ENCODE peak calls at places on chromosomes 13 and 19, in four cellular contexts. M is WTC11, Z is HEK293T, T is K562. N is an unnamed sample.

GRCh38 chr13:94093652-94094310 is 385.7 kb downstream of the DCT start:
- DNase-seq in M (no peak), Z (no peak), T (no peak), N (no peak)

GRCh38 chr19:5103812-5104410 is 135.0 kb downstream of the KDM4B start:
- DNase-seq in M (no peak), Z (no peak), T (no peak), N (no peak)

GRCh38 chr13:39784347-39784746 is 128.9 kb downstream of the COG6 start:
- DNase-seq in M (no peak), Z (no peak), T (no peak), N (no peak)

GRCh38 chr19:43731854-43732253 is 16.0 kb downstream of the IRGC start:
- DNase-seq in M (no peak), Z (no peak), T (no peak), N (no peak)

GRCh38 chr13:81393686-81394085 is 1052.8 kb upstream of the SPRY2 start:
- DNase-seq in M (no peak), Z (no peak), T (no peak), N (no peak)

GRCh38 chr13:66501187-66501586 is 728.9 kb downstream of the PCDH9 start:
- DNase-seq in M (no peak), Z (no peak), T (no peak), N (no peak)

GRCh38 chr19:51422053-51422448 is 4.6 kb upstream of the SIGLEC10 start:
- DNase-seq in M (peak; percentile 97), Z (peak; percentile 89), T (peak; percentile 95), N (peak; percentile 67)

GRCh38 chr13:113665582-113666323 is 1.3 kb upstream of the GRK1 start:
- DNase-seq in M (no peak), Z (no peak), T (no peak), N (no peak)

GRCh38 chr19:8116437-8117293 is 32.7 kb downstream of the FBN3 start:
- DNase-seq in M (no peak), Z (no peak), T (no peak), N (no peak)

GRCh38 chr13:87981416-87981815 is 310.2 kb downstream of the SLITRK5 start:
- DNase-seq in M (no peak), Z (no peak), T (no peak), N (no peak)

GRCh38 chr13:40306817-40307216 is 359.6 kb downstream of the FOXO1 start:
- DNase-seq in M (no peak), Z (no peak), T (no peak), N (no peak)

GRCh38 chr19:44752816-44753618 is 4.5 kb downstream of the BCL3 start:
- DNase-seq in M (peak; percentile 72), Z (peak; percentile 57), T (peak; percentile 88), N (peak; percentile 50)

GRCh38 chr19:16593181-16593580 is 21.0 kb upstream of the SLC35E1 start:
- DNase-seq in M (no peak), Z (no peak), T (no peak), N (no peak)

GRCh38 chr13:37531054-37531453 is 67.5 kb downstream of the POSTN start:
- DNase-seq in M (no peak), Z (no peak), T (no peak), N (no peak)

GRCh38 chr19:17159466-17160393 is 55.4 kb upstream of the USE1 start:
- DNase-seq in M (peak; percentile 59), Z (no peak), T (no peak), N (peak; percentile 56)

GRCh38 chr19:50384685-50385535 is 763 bp downstream of the POLD1 start:
- DNase-seq in M (no peak), Z (no peak), T (no peak), N (no peak)

GRCh38 chr13:33940898-33941297 is 122.9 kb downstream of the RFC3 start:
- DNase-seq in M (peak; percentile 11), Z (no peak), T (no peak), N (no peak)

GRCh38 chr13:93446256-93446655 is 219.6 kb downstream of the GPC6 start:
- DNase-seq in M (no peak), Z (peak; percentile 26), T (no peak), N (no peak)

DNA sequence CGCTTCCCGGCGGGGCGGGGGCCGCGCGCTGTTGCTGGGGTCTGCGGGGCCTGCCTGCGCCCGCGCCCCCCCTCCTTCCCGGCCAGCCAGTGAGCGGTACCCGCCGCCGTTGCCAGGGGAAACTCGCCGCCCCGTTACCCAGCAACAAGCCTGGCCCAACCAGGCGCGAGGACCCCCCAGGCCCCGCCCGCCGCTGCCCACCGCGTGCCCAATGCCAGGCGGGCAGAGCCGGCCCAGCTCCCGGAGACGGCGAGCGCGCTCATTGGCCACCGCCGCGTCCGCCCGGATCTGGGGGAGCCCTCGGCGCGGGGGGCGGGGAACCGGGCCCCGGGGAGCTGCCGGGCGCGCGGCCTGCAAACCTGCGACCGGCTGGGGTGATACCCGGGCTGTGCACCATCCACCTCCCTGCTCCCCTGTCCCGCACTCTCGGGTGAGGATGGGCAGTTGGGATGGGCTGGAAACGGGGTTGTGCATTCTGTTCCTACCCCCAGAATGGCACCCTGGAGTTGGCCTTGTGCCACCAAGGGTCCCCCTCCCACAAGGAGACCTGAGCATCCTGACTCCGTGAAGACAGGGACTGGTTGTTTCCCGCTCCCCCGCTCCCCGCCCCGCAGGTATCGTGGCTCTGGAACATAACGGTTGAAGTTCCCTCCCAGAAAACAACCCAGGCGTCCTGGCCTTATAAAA is 8.8 kb upstream of the BBC3 start:
- DNase-seq in M (peak; percentile 83), Z (no peak), T (no peak), N (no peak)
- TF ChIP-seq ELF4 in M (no peak), Z (no peak), T (no peak), N (no peak)

GRCh38 chr19:13398182-13398581 is 108.1 kb downstream of the CACNA1A start:
- DNase-seq in M (no peak), Z (no peak), T (no peak), N (no peak)

GRCh38 chr19:13399746-13400145 is 106.5 kb downstream of the CACNA1A start:
- DNase-seq in M (no peak), Z (no peak), T (peak; percentile 20), N (no peak)

GRCh38 chr19:13401388-13401787 is 104.9 kb downstream of the CACNA1A start:
- DNase-seq in M (no peak), Z (peak; percentile 38), T (peak; percentile 66), N (peak; percentile 2)

GRCh38 chr19:13400296-13400695 is 106.0 kb downstream of the CACNA1A start:
- DNase-seq in M (no peak), Z (no peak), T (no peak), N (no peak)

GRCh38 chr19:13398780-13399726 is 107.2 kb downstream of the CACNA1A start:
- DNase-seq in M (no peak), Z (no peak), T (peak; percentile 45), N (no peak)
- TF ChIP-seq ELF4 in M (no peak), Z (no peak), T (no peak), N (no peak)

GRCh38 chr19:6476155-6476895 is 5.3 kb downstream of the DENND1C start:
- DNase-seq in M (peak; percentile 100), Z (peak; percentile 98), T (peak; percentile 85), N (peak; percentile 88)
- TF ChIP-seq ELF4 in M (no peak), Z (no peak), T (no peak), N (no peak)

GRCh38 chr13:85541476-85541875 is 257.7 kb downstream of the SLITRK6 start:
- DNase-seq in M (no peak), Z (no peak), T (no peak), N (no peak)

GRCh38 chr13:85535306-85535705 is 263.9 kb downstream of the SLITRK6 start:
- DNase-seq in M (no peak), Z (no peak), T (no peak), N (no peak)

GRCh38 chr13:85536706-85537105 is 262.5 kb downstream of the SLITRK6 start:
- DNase-seq in M (no peak), Z (no peak), T (no peak), N (no peak)

GRCh38 chr13:85543144-85543543 is 256.1 kb downstream of the SLITRK6 start:
- DNase-seq in M (no peak), Z (no peak), T (no peak), N (no peak)

DNA sequence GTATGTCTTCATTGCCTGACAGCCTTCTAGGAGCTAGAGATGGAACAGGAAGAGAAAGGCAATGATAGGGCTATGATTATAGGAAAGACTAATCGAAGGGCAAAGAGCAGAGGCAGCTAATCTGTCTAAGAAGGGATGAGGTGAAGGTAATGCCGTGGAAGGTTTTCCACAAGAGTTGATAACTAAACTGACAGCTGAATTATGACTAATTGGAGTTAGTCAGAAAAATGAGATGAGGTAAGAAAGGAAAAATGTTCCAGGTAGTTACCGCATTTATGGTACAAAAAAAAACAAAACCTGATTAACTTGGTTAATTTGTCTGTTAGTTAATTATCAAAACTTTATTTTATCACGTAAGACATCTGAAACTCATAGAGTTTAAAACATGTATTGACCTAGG is 260.3 kb downstream of the SLITRK6 start:
- DNase-seq in M (no peak), Z (no peak), T (no peak), N (no peak)
- TF ChIP-seq ELF4 in M (no peak), Z (no peak), T (no peak), N (no peak)

DNA sequence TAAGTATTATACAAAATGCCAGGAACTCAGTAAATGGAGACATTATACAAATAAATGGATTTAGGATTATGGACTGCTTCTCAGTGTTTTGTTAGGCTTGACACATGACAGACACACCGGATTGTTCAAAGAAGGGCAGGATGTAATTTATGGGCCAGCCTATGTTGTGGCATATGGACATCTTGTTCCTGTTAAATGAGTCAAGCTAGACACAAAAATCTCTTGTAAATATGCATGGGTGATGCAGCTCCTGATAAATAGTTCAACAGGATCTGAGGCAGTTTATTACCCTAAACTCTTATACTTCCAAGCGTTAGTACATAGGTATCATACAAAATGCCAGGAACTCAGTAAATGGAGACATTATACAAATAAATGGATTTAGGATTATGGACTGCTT is 502.3 kb downstream of the TBC1D4 start:
- DNase-seq in M (no peak), Z (no peak), T (no peak), N (no peak)
- TF ChIP-seq ELF4 in M (no peak), Z (no peak), T (no peak), N (no peak)

DNA sequence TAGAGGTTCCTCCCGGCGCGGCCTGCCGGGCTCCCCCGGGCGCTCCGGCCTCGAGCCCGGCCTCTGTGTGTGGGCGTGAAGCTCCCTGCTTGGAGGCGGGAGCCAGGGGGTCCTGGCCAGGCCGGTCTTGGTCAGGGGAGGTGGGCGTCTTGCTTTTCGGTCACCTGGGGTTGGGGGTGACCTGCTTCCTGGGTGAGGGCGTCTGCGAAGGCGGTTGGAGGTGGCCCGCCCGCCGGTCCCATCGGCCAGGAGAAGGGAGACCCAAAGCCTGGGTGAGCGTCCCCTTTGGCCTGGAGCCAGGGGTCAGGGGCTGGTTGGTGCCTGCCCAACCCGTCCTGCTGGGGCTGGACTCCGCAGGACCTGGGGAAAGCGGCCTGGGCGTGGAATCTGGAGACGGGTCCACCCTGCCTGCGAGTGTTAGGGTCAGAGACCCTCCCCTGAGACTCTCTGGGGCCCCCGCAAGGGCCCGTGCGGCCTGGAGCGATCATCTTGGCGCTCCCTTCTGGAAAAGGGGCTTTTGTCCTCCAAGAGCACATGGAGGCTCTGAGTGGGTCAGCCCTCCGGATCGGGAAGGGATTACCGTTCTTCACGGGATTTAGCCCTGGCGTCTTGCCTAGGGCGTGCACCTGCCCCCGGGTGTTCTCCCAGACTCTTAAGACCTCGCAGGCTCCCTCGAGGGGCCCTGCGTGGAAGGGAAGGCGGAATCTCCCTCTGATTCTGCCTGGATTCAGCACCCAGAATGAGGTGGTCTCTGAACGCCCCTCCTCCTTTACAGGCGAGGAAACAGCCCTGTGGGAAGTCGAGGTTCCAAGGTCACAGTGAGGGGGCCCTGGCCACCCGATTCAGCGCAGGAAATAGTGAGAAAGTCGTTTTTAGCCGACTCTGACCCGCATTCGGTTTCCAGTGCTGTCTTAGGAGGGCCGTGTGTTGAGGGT is 762 bp downstream of the BSG start:
- DNase-seq in M (no peak), Z (no peak), T (peak; percentile 66), N (no peak)
- TF ChIP-seq ELF4 in M (no peak), Z (no peak), T (no peak), N (no peak)

GRCh38 chr13:76812971-76813691 is 73.1 kb downstream of the KCTD12 start:
- DNase-seq in M (no peak), Z (no peak), T (no peak), N (no peak)
- TF ChIP-seq ELF4 in M (no peak), Z (no peak), T (no peak), N (no peak)